ENCODE peak calls at places on chromosomes 1 and 21, in seven cellular contexts. S, O, V, F, N, H and Z are unnamed samples.

GRCh38 chr1:191125950-191126349 is 648.3 kb upstream of the BRINP3 start:
- DNase-seq in O (no peak), H (no peak), S (no peak), F (no peak), N (no peak), V (no peak), Z (no peak)

GRCh38 chr21:15431053-15431452 is 298.7 kb upstream of the USP25 start:
- DNase-seq in N (no peak), S (no peak), F (no peak), V (no peak), H (no peak), O (no peak), Z (no peak)

GRCh38 chr1:175201061-175201508 is 8.5 kb upstream of the KIAA0040 start:
- DNase-seq in H (no peak), O (peak), N (no peak), V (no peak), S (no peak), F (no peak), Z (no peak)

GRCh38 chr21:39852021-39852721 is 15.1 kb upstream of the PCP4 start:
- DNase-seq in V (no peak), H (no peak), N (no peak), F (no peak), S (no peak), O (peak), Z (no peak)

GRCh38 chr1:209743145-209743482 is 12.7 kb upstream of the TRAF3IP3 start:
- DNase-seq in S (no peak), F (no peak), V (no peak), H (peak), O (peak), N (no peak), Z (no peak)

GRCh38 chr1:20344738-20345137 is 54.1 kb downstream of the VWA5B1 start:
- DNase-seq in V (no peak), O (no peak), N (no peak), H (peak), F (no peak), S (no peak), Z (no peak)

GRCh38 chr1:2130871-2131289 is 63.7 kb downstream of the FAAP20 start:
- DNase-seq in O (no peak), F (no peak), N (peak), H (peak), V (no peak), S (no peak), Z (no peak)

GRCh38 chr1:95554408-95554807 is 320.4 kb downstream of the RWDD3 start:
- DNase-seq in H (no peak), V (no peak), F (no peak), O (no peak), S (no peak), N (no peak), Z (no peak)

GRCh38 chr1:177945943-177946650 is 23.8 kb downstream of the SEC16B start:
- DNase-seq in H (no peak), V (no peak), S (peak), N (peak), F (peak), O (peak), Z (peak)

GRCh38 chr1:162353078-162353477 is 23.6 kb downstream of the SPATA46 start:
- DNase-seq in O (no peak), F (no peak), V (no peak), S (no peak), H (no peak), N (no peak), Z (no peak)